ENCODE peak calls at places on chromosomes 7 and 10, in six cellular contexts. N is H9, Z is neuronal stem cell, K is IMR-90, T is mesendoderm, L is H1. Q is an unnamed sample.

GRCh38 chr7:157320607-157320979 is 16.2 kb upstream of the DNAJB6 start:
- DNase-seq in T (no peak), N (no peak), K (peak), Z (no peak), L (no peak), Q (peak)

GRCh38 chr10:131663411-131663810 is 237.4 kb upstream of the PPP2R2D start:
- DNase-seq in T (no peak), L (no peak), K (no peak), N (no peak), Z (no peak), Q (no peak)

GRCh38 chr7:90425376-90425775 is 22.1 kb downstream of the CLDN12 start:
- DNase-seq in L (no peak), T (no peak), N (no peak), Z (no peak), K (peak), Q (no peak)

GRCh38 chr10:79299397-79300370 is 47.6 kb upstream of the PPIF start:
- DNase-seq in N (no peak), K (peak), T (peak), Z (no peak), L (no peak), Q (peak)

GRCh38 chr10:48450811-48451466 is 144.5 kb downstream of the MAPK8 start:
- DNase-seq in N (peak), K (no peak), Z (no peak), T (no peak), L (no peak), Q (no peak)

GRCh38 chr10:97234403-97234802 is 48.6 kb upstream of the SLIT1 start:
- DNase-seq in L (no peak), T (peak), K (peak), Z (peak), N (no peak), Q (peak)

GRCh38 chr10:13158401-13158800 is 3.0 kb upstream of the MCM10 start:
- DNase-seq in K (no peak), N (no peak), T (no peak), L (no peak), Z (no peak), Q (no peak)

GRCh38 chr10:28155726-28156125 is 147.1 kb downstream of the MPP7 start:
- DNase-seq in N (no peak), K (no peak), Z (no peak), T (peak), L (no peak), Q (no peak)

GRCh38 chr10:97024181-97025073 is 161.3 kb downstream of the SLIT1 start:
- DNase-seq in L (no peak), N (no peak), K (peak), T (no peak), Z (no peak), Q (peak)

GRCh38 chr10:8055420-8056349 is 1.2 kb downstream of the GATA3 start:
- DNase-seq in T (no peak), L (no peak), N (no peak), K (no peak), Z (peak), Q (no peak)

GRCh38 chr10:8053446-8054242 is 844 bp upstream of the GATA3 start:
- DNase-seq in L (no peak), Z (peak), N (peak), K (peak), T (peak), Q (peak)

GRCh38 chr10:8056378-8056777 is 1.9 kb downstream of the GATA3 start:
- DNase-seq in T (no peak), K (no peak), N (no peak), Z (peak), L (no peak), Q (no peak)

GRCh38 chr10:8054243-8054497 is 318 bp upstream of the GATA3 start:
- DNase-seq in T (no peak), N (no peak), K (no peak), Z (no peak), L (no peak), Q (peak)

DNA sequence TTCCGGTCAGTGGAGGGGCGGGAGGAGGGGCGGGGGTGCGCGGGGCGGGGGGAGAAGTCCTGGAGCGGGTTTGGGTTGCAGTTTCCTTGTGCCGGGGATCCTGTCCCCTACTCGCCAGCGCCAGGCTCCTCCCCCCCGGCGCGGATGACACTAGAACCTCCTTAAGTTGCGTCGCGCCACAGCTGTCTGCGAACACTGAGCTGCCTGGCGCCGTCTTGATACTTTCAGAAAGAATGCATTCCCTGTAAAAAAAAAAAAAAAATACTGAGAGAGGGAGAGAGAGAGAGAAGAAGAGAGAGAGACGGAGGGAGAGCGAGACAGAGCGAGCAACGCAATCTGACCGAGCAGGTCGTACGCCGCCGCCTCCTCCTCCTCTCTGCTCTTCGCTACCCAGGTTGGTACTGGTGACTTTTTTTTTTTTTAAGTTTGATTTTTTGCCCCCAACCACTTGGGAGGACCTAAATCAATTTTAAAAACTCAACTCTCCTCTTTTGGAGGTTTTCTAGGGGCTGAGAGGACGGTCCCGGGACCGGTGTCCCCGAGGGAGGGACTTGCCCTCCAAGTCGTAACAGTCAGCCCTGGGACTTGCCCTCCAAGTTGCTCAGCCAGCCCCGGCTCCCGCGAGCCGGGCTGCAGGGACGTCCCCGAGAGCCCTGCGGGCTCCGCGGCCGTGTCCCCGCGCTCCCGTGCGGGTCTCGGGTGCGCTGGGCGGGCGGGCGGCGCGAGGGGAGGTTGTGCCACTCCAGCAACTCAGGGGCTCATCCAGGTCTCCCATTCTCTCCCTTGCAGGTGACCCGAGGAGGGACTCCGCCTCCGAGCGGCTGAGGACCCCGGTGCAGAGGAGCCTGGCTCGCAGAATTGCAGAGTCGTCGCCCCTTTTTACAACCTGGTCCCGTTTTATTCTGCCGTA is at the start of gene GATA3:
- DNase-seq in Z (peak), L (no peak), N (peak), T (peak), K (peak), Q (peak)
- H2BK120ac ChIP-seq in Z (peak), L (no peak), N (no peak), T (peak), K (no peak), Q (peak)

GRCh38 chr7:117724898-117725297 is 148.3 kb downstream of the CTTNBP2 start:
- DNase-seq in N (no peak), K (no peak), L (no peak), Z (no peak), T (no peak), Q (no peak)
- H2BK120ac ChIP-seq in N (no peak), K (no peak), L (no peak), Z (no peak), T (no peak), Q (no peak)

DNA sequence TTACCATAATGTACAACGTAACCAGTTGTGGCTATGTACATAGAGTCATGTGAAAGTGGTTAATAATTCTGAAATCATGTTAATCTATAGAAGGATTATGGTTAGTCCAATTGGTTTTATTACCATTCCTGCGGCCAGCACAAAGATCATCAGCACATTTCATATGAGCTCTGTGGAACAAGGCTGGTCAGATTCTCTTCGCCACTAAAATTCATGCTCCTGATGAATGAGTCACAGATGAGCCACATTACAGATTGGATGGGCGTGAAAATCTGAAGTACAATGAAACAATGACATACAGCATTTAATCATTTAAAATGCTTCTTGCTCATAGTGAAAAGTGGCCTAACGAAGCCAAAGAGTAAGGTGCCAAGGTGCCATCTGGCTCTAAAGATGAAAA is 716.2 kb upstream of the PHF14 start:
- DNase-seq in K (no peak), N (no peak), T (no peak), Z (no peak), L (no peak), Q (no peak)
- H2BK120ac ChIP-seq in K (no peak), N (no peak), T (no peak), Z (no peak), L (no peak), Q (no peak)

GRCh38 chr10:31133251-31133627 is 101.6 kb upstream of the ZNF438 start:
- DNase-seq in T (no peak), Z (peak), N (peak), L (no peak), K (no peak), Q (no peak)
- H2BK120ac ChIP-seq in T (no peak), Z (no peak), N (no peak), L (peak), K (peak), Q (peak)

DNA sequence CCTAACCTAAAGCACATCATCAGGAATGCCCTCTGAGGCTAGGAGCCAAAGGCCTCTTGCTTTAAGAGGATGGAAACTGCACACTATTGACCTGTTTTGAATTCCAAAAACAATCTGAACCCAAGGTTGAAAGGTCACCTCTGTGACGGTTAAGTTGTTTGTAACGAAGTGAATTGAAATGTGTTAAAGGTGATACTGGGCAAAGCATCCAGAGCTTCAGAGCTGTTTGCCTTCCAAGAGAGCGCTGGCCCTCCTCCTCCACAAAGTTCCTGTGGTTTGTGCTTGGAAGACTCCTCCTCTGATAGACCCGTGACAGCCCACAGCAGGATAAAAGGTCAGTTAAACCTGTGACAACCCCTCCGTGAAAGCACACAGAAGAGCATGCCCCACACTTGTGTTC is 133.7 kb upstream of the CTTNBP2 start:
- DNase-seq in T (no peak), K (no peak), L (no peak), N (no peak), Z (no peak), Q (no peak)
- H2BK120ac ChIP-seq in T (no peak), K (no peak), L (no peak), N (no peak), Z (no peak), Q (no peak)

GRCh38 chr10:11898372-11899066 is 75.4 kb downstream of the PROSER2 start:
- DNase-seq in L (no peak), T (peak), K (peak), Z (no peak), N (peak), Q (no peak)

GRCh38 chr10:11901454-11902431 is 78.6 kb downstream of the PROSER2 start:
- DNase-seq in Z (no peak), K (peak), N (peak), T (peak), L (no peak), Q (peak)

GRCh38 chr10:11901036-11901301 is 77.8 kb downstream of the PROSER2 start:
- DNase-seq in N (no peak), K (no peak), L (no peak), T (no peak), Z (no peak), Q (no peak)

GRCh38 chr10:11898033-11898371 is 74.8 kb downstream of the PROSER2 start:
- DNase-seq in N (no peak), T (no peak), L (no peak), Z (no peak), K (no peak), Q (no peak)

DNA sequence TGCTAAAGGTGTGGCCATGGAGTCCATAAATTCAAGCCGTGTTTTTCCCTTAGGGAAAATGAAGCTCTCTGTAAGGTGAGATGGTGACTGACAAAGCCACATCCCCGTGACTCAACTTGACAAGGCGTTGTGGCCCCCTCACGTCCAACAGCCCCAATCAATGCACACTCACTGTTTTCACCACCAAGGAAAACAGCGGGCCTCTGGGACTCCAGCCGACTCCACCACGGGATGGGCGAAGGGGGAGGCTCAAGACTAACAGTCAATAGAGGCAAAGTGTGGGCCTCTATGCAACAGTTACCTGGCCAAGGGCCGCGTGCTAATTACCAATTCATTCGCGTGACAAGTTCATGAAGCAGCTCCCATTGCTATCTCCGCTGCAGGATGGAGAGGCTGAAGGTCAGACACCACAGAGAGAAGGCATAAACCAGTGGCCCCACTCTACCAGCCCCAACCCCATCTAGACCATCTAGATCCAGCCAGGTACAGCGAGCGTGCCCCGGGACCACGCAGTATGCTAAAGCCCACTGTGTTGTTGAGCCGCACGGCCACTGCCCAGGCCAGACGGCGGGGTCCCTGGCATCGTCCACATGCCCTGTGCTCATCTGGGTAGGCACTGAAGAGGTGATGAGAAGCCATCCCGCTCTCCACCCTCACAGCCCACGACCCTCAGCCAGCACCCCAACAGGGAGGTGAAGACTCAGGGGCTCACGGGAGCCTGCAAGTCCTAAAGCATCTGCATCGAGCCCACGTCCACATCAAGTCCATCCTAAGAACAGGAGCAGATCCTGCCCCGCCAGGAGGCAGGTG is 76.1 kb downstream of the PROSER2 start:
- DNase-seq in N (no peak), Z (no peak), L (no peak), T (no peak), K (no peak), Q (no peak)
- H2BK120ac ChIP-seq in N (no peak), Z (no peak), L (no peak), T (no peak), K (no peak), Q (no peak)